ENCODE peak calls at places on chromosome 22, in four cellular contexts. J, G, P and M are unnamed samples.
A peak's percentile ranks its signal among the peaks of the same experiment; 100 is the strongest.

GRCh38 chr22:26409705-26410376 is 19.2 kb upstream of the ASPHD2 start:
- DNase-seq in G (no peak), P (no peak), J (no peak), M (no peak)

GRCh38 chr22:44394246-44395115 is 81.7 kb upstream of the SHISAL1 start:
- DNase-seq in J (peak; percentile 49), G (no peak), P (no peak), M (no peak)

GRCh38 chr22:47395481-47395880 is 633.0 kb downstream of the TBC1D22A start:
- DNase-seq in G (peak; percentile 4), J (peak; percentile 45), P (no peak), M (no peak)

GRCh38 chr22:46742576-46743221 is 4.6 kb upstream of the CERK start:
- DNase-seq in P (no peak), J (no peak), G (peak; percentile 72), M (no peak)

GRCh38 chr22:42933783-42934144 is 76.7 kb upstream of the ARFGAP3 start:
- DNase-seq in P (no peak), G (no peak), J (no peak), M (peak; percentile 95)

GRCh38 chr22:46076651-46077339 is 73.5 kb upstream of the PPARA start:
- DNase-seq in P (peak; percentile 58), G (no peak), J (peak; percentile 74), M (no peak)

GRCh38 chr22:50192056-50192824 is 6.5 kb downstream of the TRABD start:
- DNase-seq in P (peak; percentile 10), G (no peak), J (peak; percentile 87), M (no peak)

GRCh38 chr22:27377901-27378300 is 423.7 kb downstream of the MN1 start:
- DNase-seq in G (peak; percentile 31), J (no peak), P (no peak), M (no peak)

GRCh38 chr22:38412435-38413084 is 42.4 kb downstream of the KCNJ4 start:
- DNase-seq in P (no peak), G (peak; percentile 34), J (peak; percentile 74), M (no peak)

GRCh38 chr22:46001426-46002106 is 24.6 kb upstream of the WNT7B start:
- DNase-seq in G (no peak), J (peak; percentile 73), P (no peak), M (no peak)

GRCh38 chr22:29780220-29780619 is 13.1 kb downstream of the UQCR10 start:
- DNase-seq in P (no peak), J (no peak), G (no peak), M (no peak)
- H3K4me3 ChIP-seq in P (no peak overlapping the region), J (no peak overlapping the region), G (no peak overlapping the region), M (no peak overlapping the region)

DNA sequence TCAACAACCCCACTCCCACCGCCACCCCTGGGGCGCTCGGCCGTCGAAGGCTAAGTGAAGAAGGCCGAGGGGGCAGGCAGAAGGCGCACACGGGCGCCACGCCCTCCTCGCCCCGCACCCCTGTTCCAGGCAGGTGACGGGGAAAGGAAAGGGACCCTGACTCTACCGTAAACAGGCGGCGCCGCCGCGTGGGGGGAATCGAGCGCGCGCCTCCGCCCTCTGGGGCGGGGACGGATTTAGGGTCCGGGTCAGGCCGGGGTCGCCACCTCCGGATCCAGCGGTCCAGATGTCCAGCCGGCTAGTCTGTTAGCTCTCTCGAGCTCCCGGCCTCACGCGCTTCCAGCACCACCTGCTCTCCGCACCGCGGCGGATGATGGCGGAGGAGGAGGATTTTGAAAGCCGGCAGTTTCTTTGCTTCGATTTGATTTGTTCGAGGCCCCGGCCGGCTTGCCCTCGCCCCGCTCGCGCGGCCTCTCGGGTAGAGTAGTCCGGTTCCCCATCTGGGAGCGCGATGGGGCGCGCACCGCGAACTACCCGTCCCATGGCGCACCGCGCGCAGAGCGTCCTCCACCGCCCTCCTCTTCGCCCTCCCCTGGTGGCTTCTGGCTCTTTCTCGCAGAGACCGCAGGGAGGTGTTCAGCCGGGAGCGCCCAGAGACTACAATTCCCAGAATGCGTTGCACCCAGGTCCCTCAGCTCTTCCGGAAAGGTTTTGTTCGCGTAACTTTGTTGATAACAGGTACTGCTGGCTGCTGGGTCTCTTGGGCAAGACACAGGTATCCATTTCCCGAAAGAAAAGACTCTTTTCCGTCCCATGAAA is at the start of gene RANGAP1:
- DNase-seq in G (peak; percentile 98), J (peak; percentile 100), P (peak; percentile 98), M (peak; percentile 93)
- TF ChIP-seq CTCF in G (peak; percentile 34), J (peak; percentile 33), P (peak; percentile 19), M (peak; percentile 31)

GRCh38 chr22:23159287-23159622 is 14.0 kb downstream of the RAB36 start:
- DNase-seq in J (peak; percentile 73), G (no peak), P (no peak), M (no peak)

GRCh38 chr22:23158516-23159286 is 13.4 kb downstream of the RAB36 start:
- DNase-seq in G (no peak), P (no peak), J (peak; percentile 71), M (no peak)

GRCh38 chr22:23155831-23156230 is 10.6 kb downstream of the RAB36 start:
- DNase-seq in P (no peak), J (peak; percentile 47), G (no peak), M (no peak)

GRCh38 chr22:23156286-23156685 is 11.0 kb downstream of the RAB36 start:
- DNase-seq in P (no peak), J (peak; percentile 74), G (no peak), M (no peak)

DNA sequence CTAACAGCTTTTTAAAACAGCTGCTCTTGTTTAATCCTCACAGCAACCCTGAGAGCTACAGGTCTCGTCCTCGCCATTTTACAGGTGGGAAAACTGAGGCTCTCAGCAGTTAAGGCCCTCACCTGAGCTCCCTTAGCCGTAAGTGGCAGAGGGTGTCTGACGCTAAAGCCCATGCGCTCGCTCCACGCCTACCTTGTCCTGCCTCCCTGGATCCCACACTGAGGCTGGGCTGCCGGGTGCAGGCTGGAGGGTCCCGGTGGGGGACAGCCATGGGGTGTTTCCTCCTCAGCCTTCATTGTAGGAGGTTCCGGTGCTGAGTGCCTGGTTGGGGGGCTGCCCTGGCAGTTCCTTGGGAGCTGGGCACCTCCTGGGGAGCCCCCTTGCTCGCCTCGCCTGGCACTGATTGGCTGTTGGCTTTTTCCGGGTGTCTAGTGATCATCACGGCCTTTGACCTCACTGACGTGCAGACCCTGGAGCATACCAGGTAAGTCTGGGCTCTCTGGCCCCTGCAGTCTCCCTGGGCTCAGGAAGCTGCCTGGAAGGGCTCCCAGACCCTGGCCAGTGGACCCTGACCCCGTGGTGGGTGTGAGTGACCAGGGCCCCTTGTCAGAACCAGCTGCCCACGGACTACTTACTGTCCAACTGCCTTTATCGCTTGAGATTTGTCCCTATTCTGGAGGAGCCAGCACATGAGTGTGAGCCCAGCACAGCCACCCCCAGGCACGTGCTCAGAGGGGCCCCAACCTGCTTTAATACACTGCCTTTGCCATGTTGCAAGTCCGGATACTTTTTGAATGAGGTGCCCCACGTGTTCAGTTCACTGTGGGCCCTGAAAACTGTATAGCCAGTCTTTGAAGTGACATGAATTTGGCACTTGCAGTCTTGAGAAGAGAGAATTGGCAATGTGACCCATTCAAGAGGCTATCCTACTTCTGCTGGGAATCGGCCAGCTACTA is 12.6 kb downstream of the RAB36 start:
- DNase-seq in G (no peak), J (peak; percentile 69), P (no peak), M (no peak)
- H3K36me3 ChIP-seq in G (no peaks in the 10 kb centered on the region), J (no peaks in the 10 kb centered on the region), P (no peaks in the 10 kb centered on the region), M (no peaks in the 10 kb centered on the region)

GRCh38 chr22:19941365-19942070 is at the start of the genes COMT and TXNRD2:
- DNase-seq in P (peak; percentile 80), G (peak; percentile 76), J (peak; percentile 95), M (no peak)
- H3K4me3 ChIP-seq in P (peak within 1 kb of the TSS; percentile 94), G (peak within 1 kb of the TSS; percentile 64), J (peak within 1 kb of the TSS; percentile 65), M (peak within 1 kb of the TSS; percentile 52)

DNA sequence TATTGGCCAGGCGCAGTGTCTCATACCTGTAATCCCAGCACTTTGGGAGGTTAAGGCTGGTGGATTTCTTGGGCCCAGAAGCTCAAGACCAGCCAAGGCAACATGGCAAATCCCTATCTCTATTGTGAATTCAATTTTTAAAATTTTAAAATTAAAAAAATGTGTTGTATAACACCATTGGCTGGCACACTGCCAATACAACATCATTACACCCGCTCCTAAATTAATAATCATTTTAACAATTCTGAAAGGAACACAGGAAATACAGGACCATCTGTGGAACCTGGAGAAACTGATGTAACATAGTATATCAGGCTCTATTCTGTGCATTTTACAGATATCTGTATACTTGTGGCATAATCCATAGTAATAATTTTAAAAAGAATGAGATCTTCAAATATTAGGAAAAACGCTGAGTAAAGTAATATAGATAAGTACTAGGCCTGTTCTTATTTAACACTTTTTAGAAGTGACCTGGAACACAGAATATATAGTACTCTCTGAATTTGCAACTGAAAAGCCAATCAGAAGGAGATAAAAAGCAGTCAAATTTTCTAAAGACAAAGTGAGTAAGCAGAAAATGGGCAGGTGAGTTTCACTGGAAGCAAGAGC is 124.3 kb downstream of the APOL5 start:
- DNase-seq in J (no peak), P (no peak), G (no peak), M (no peak)
- TF ChIP-seq CTCF in J (no peak), P (no peak), G (no peak), M (no peak)